ENCODE peak calls at places on chromosomes 2 and 18, in eight cellular contexts. One of them, this sample, is unnamed.

GRCh38 chr2:32632089-32632488 is 4.2 kb downstream of the TTC27 start:
- DNase-seq in K562: peak
- DNase-seq in HCT116: peak
- DNase-seq in body of pancreas: no peak
- DNase-seq in tibial nerve: no peak
- DNase-seq in gastrocnemius medialis: no peak
- DNase-seq in HepG2: no peak
- DNase-seq in suprapubic skin: no peak
- DNase-seq in this sample: no peak

GRCh38 chr2:238655131-238655860 is 192.6 kb upstream of the TWIST2 start:
- DNase-seq in K562: no peak
- DNase-seq in HCT116: no peak
- DNase-seq in body of pancreas: no peak
- DNase-seq in tibial nerve: no peak
- DNase-seq in gastrocnemius medialis: no peak
- DNase-seq in HepG2: no peak
- DNase-seq in suprapubic skin: no peak
- DNase-seq in this sample: peak

GRCh38 chr2:224865016-224865415 is 148.9 kb upstream of the CCDC195 start:
- DNase-seq in K562: no peak
- DNase-seq in HCT116: no peak
- DNase-seq in body of pancreas: no peak
- DNase-seq in tibial nerve: no peak
- DNase-seq in gastrocnemius medialis: no peak
- DNase-seq in HepG2: no peak
- DNase-seq in suprapubic skin: no peak
- DNase-seq in this sample: no peak

GRCh38 chr2:99481941-99482340 is 7.9 kb downstream of the REV1 start:
- DNase-seq in K562: no peak
- DNase-seq in HCT116: no peak
- DNase-seq in body of pancreas: peak
- DNase-seq in tibial nerve: no peak
- DNase-seq in gastrocnemius medialis: no peak
- DNase-seq in HepG2: peak
- DNase-seq in suprapubic skin: no peak
- DNase-seq in this sample: no peak

GRCh38 chr18:2192562-2192961 is 378.7 kb downstream of the METTL4 start:
- DNase-seq in K562: no peak
- DNase-seq in HCT116: no peak
- DNase-seq in body of pancreas: no peak
- DNase-seq in tibial nerve: no peak
- DNase-seq in gastrocnemius medialis: no peak
- DNase-seq in HepG2: no peak
- DNase-seq in suprapubic skin: no peak
- DNase-seq in this sample: no peak

GRCh38 chr2:97654324-97654723 is 8.5 kb downstream of the COX5B start:
- DNase-seq in K562: no peak
- DNase-seq in HCT116: no peak
- DNase-seq in body of pancreas: no peak
- DNase-seq in tibial nerve: no peak
- DNase-seq in gastrocnemius medialis: no peak
- DNase-seq in HepG2: no peak
- DNase-seq in suprapubic skin: no peak
- DNase-seq in this sample: no peak

GRCh38 chr2:61978522-61978921 is 73.0 kb downstream of the COMMD1 start:
- DNase-seq in K562: no peak
- DNase-seq in HCT116: no peak
- DNase-seq in body of pancreas: peak
- DNase-seq in tibial nerve: no peak
- DNase-seq in gastrocnemius medialis: peak
- DNase-seq in HepG2: peak
- DNase-seq in suprapubic skin: no peak
- DNase-seq in this sample: no peak

GRCh38 chr2:1502891-1503304 is 89.6 kb downstream of the TPO start:
- DNase-seq in K562: no peak
- DNase-seq in HCT116: no peak
- DNase-seq in body of pancreas: no peak
- DNase-seq in tibial nerve: no peak
- DNase-seq in gastrocnemius medialis: no peak
- DNase-seq in HepG2: no peak
- DNase-seq in suprapubic skin: peak
- DNase-seq in this sample: no peak

GRCh38 chr2:22634167-22634566 is 750.8 kb upstream of the KLHL29 start:
- DNase-seq in K562: no peak
- DNase-seq in HCT116: no peak
- DNase-seq in body of pancreas: no peak
- DNase-seq in tibial nerve: no peak
- DNase-seq in gastrocnemius medialis: no peak
- DNase-seq in HepG2: no peak
- DNase-seq in suprapubic skin: no peak
- DNase-seq in this sample: no peak

GRCh38 chr2:38130877-38131276 is 54.9 kb upstream of the CYP1B1 start:
- DNase-seq in K562: no peak
- DNase-seq in HCT116: no peak
- DNase-seq in body of pancreas: no peak
- DNase-seq in tibial nerve: no peak
- DNase-seq in gastrocnemius medialis: no peak
- DNase-seq in HepG2: no peak
- DNase-seq in suprapubic skin: no peak
- DNase-seq in this sample: no peak

GRCh38 chr2:16496426-16497388 is 168.9 kb downstream of the CYRIA start:
- DNase-seq in K562: no peak
- DNase-seq in HCT116: no peak
- DNase-seq in body of pancreas: no peak
- DNase-seq in tibial nerve: no peak
- DNase-seq in gastrocnemius medialis: no peak
- DNase-seq in HepG2: no peak
- DNase-seq in suprapubic skin: no peak
- DNase-seq in this sample: no peak

GRCh38 chr2:106944220-106944619 is 58.3 kb upstream of the ST6GAL2 start:
- DNase-seq in K562: no peak
- DNase-seq in HCT116: no peak
- DNase-seq in body of pancreas: no peak
- DNase-seq in tibial nerve: no peak
- DNase-seq in gastrocnemius medialis: no peak
- DNase-seq in HepG2: no peak
- DNase-seq in suprapubic skin: no peak
- DNase-seq in this sample: no peak

GRCh38 chr2:158990397-158991209 is 22.2 kb downstream of the TANC1 start:
- DNase-seq in K562: no peak
- DNase-seq in HCT116: no peak
- DNase-seq in body of pancreas: no peak
- DNase-seq in tibial nerve: no peak
- DNase-seq in gastrocnemius medialis: no peak
- DNase-seq in HepG2: no peak
- DNase-seq in suprapubic skin: no peak
- DNase-seq in this sample: no peak

GRCh38 chr2:218658671-218659257 is 659 bp downstream of the ZNF142 start:
- DNase-seq in K562: peak
- DNase-seq in HCT116: peak
- DNase-seq in body of pancreas: peak
- DNase-seq in tibial nerve: no peak
- DNase-seq in gastrocnemius medialis: no peak
- DNase-seq in HepG2: peak
- DNase-seq in suprapubic skin: no peak
- DNase-seq in this sample: no peak
- TF ChIP-seq CTCF in K562: peak
- TF ChIP-seq CTCF in HCT116: peak
- TF ChIP-seq CTCF in body of pancreas: peak
- TF ChIP-seq CTCF in tibial nerve: no peak
- TF ChIP-seq CTCF in gastrocnemius medialis: no peak
- TF ChIP-seq CTCF in HepG2: peak
- TF ChIP-seq CTCF in suprapubic skin: no peak
- TF ChIP-seq CTCF in this sample: no peak

GRCh38 chr2:218568190-218569037 is at the start of the genes CNOT9 and USP37:
- DNase-seq in K562: peak
- DNase-seq in HCT116: peak
- DNase-seq in body of pancreas: peak
- DNase-seq in tibial nerve: peak
- DNase-seq in gastrocnemius medialis: peak
- DNase-seq in HepG2: peak
- DNase-seq in suprapubic skin: peak
- DNase-seq in this sample: peak
- TF ChIP-seq POLR2A in K562: peak
- TF ChIP-seq POLR2A in HCT116: peak
- TF ChIP-seq POLR2A in body of pancreas: peak
- TF ChIP-seq POLR2A in tibial nerve: peak
- TF ChIP-seq POLR2A in gastrocnemius medialis: peak
- TF ChIP-seq POLR2A in HepG2: peak
- TF ChIP-seq POLR2A in suprapubic skin: peak
- TF ChIP-seq POLR2A in this sample: no peak

GRCh38 chr2:74528600-74529356 is 728 bp downstream of the AUP1 start:
- DNase-seq in K562: no peak
- DNase-seq in HCT116: no peak
- DNase-seq in body of pancreas: no peak
- DNase-seq in tibial nerve: no peak
- DNase-seq in gastrocnemius medialis: no peak
- DNase-seq in HepG2: peak
- DNase-seq in suprapubic skin: no peak
- DNase-seq in this sample: no peak
- TF ChIP-seq CTCF in K562: peak
- TF ChIP-seq CTCF in HCT116: no peak
- TF ChIP-seq CTCF in body of pancreas: no peak
- TF ChIP-seq CTCF in tibial nerve: no peak
- TF ChIP-seq CTCF in gastrocnemius medialis: no peak
- TF ChIP-seq CTCF in HepG2: no peak
- TF ChIP-seq CTCF in suprapubic skin: no peak
- TF ChIP-seq CTCF in this sample: no peak

GRCh38 chr2:47174731-47175361 is 19.7 kb upstream of the STPG4 start:
- DNase-seq in K562: peak
- DNase-seq in HCT116: peak
- DNase-seq in body of pancreas: peak
- DNase-seq in tibial nerve: no peak
- DNase-seq in gastrocnemius medialis: peak
- DNase-seq in HepG2: peak
- DNase-seq in suprapubic skin: peak
- DNase-seq in this sample: peak
- TF ChIP-seq POLR2A in K562: peak
- TF ChIP-seq POLR2A in HCT116: no peak
- TF ChIP-seq POLR2A in body of pancreas: peak
- TF ChIP-seq POLR2A in tibial nerve: no peak
- TF ChIP-seq POLR2A in gastrocnemius medialis: no peak
- TF ChIP-seq POLR2A in HepG2: peak
- TF ChIP-seq POLR2A in suprapubic skin: no peak
- TF ChIP-seq POLR2A in this sample: no peak

GRCh38 chr2:187143537-187143936 is 294.6 kb upstream of the ZSWIM2 start:
- DNase-seq in K562: no peak
- DNase-seq in HCT116: no peak
- DNase-seq in body of pancreas: no peak
- DNase-seq in tibial nerve: no peak
- DNase-seq in gastrocnemius medialis: no peak
- DNase-seq in HepG2: no peak
- DNase-seq in suprapubic skin: no peak
- DNase-seq in this sample: no peak

GRCh38 chr2:187139469-187139868 is 290.5 kb upstream of the ZSWIM2 start:
- DNase-seq in K562: no peak
- DNase-seq in HCT116: no peak
- DNase-seq in body of pancreas: no peak
- DNase-seq in tibial nerve: no peak
- DNase-seq in gastrocnemius medialis: no peak
- DNase-seq in HepG2: no peak
- DNase-seq in suprapubic skin: no peak
- DNase-seq in this sample: no peak

GRCh38 chr2:187136646-187137045 is 287.7 kb upstream of the ZSWIM2 start:
- DNase-seq in K562: no peak
- DNase-seq in HCT116: no peak
- DNase-seq in body of pancreas: no peak
- DNase-seq in tibial nerve: no peak
- DNase-seq in gastrocnemius medialis: no peak
- DNase-seq in HepG2: no peak
- DNase-seq in suprapubic skin: no peak
- DNase-seq in this sample: no peak

DNA sequence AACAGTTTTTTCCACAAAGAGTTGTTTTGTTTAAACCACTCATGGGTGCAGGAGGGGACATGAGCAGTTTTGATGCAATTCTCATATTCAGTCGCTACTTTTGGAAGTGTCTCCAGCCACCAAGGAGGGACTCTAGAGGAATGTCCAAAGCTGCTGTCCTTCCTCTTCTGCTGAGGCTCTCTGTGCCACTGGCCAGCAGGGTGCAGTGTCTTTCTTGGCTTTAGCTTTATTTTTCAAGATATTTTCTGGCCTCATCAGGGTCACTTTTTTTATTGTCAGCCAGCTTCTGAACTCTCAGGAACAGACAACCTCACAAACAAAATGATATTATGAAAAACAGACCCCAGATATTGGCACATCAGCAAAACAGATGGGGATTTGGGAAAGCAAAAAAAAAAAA is 289.3 kb upstream of the ZSWIM2 start:
- DNase-seq in K562: peak
- DNase-seq in HCT116: peak
- DNase-seq in body of pancreas: peak
- DNase-seq in tibial nerve: no peak
- DNase-seq in gastrocnemius medialis: no peak
- DNase-seq in HepG2: peak
- DNase-seq in suprapubic skin: no peak
- DNase-seq in this sample: no peak
- TF ChIP-seq CTCF in K562: peak
- TF ChIP-seq CTCF in HCT116: peak
- TF ChIP-seq CTCF in body of pancreas: no peak
- TF ChIP-seq CTCF in tibial nerve: no peak
- TF ChIP-seq CTCF in gastrocnemius medialis: no peak
- TF ChIP-seq CTCF in HepG2: peak
- TF ChIP-seq CTCF in suprapubic skin: no peak
- TF ChIP-seq CTCF in this sample: no peak

This sample was measured in lower leg skin.